ENCODE peak calls at places on chromosomes 4 and X, in five cellular contexts. U, N, K, D and Z are unnamed samples.

GRCh38 chr4:94453534-94453963 is 1.8 kb downstream of the PDLIM5 start:
- DNase-seq in D (no peak), K (peak), N (no peak), U (no peak), Z (no peak)

GRCh38 chr4:54658321-54659093 is 750 bp downstream of the KIT start:
- DNase-seq in N (peak), K (peak), D (peak), U (peak), Z (peak)

GRCh38 chrX:119410027-119410819 is 11.1 kb downstream of the SLC25A43 start:
- DNase-seq in K (no peak), D (no peak), N (peak), U (peak), Z (no peak)

GRCh38 chr4:101217353-101218031 is 129.8 kb downstream of the PPP3CA start:
- DNase-seq in D (no peak), U (no peak), N (no peak), K (peak), Z (no peak)

GRCh38 chr4:128830906-128831525 is 21.5 kb downstream of the JADE1 start:
- DNase-seq in D (no peak), K (peak), N (no peak), U (no peak), Z (no peak)

GRCh38 chrX:121308276-121308805 is 260.9 kb downstream of the GLUD2 start:
- DNase-seq in U (no peak), K (no peak), D (no peak), N (peak), Z (peak)

GRCh38 chrX:150966742-150967141 is 16.4 kb upstream of the HMGB3 start:
- DNase-seq in U (no peak), N (no peak), D (no peak), K (no peak), Z (no peak)

GRCh38 chr4:70722199-70722791 is 531 bp downstream of the RUFY3 start:
- DNase-seq in D (no peak), N (no peak), K (no peak), U (no peak), Z (no peak)

GRCh38 chr4:166198041-166198440 is 325.0 kb downstream of the TLL1 start:
- DNase-seq in D (no peak), K (no peak), N (no peak), U (no peak), Z (no peak)

GRCh38 chr4:147582386-147583077 is 34.7 kb upstream of the TMEM184C start:
- DNase-seq in N (no peak), D (no peak), U (no peak), K (no peak), Z (no peak)

GRCh38 chr4:128858875-128859696 is 49.6 kb downstream of the JADE1 start:
- DNase-seq in D (peak), N (no peak), K (no peak), U (no peak), Z (no peak)

GRCh38 chrX:20089845-20090244 is 26.9 kb downstream of the MAP7D2 start:
- DNase-seq in N (no peak), K (no peak), U (no peak), D (no peak), Z (no peak)

GRCh38 chr4:94489075-94489474 is 37.3 kb downstream of the PDLIM5 start:
- DNase-seq in D (no peak), U (no peak), K (no peak), N (no peak), Z (no peak)

GRCh38 chr4:151012836-151013235 is 2.2 kb downstream of the LRBA start:
- DNase-seq in D (no peak), N (peak), U (no peak), K (no peak), Z (no peak)

GRCh38 chrX:101682723-101683122 is 23.1 kb upstream of the ARMCX2 start:
- DNase-seq in D (no peak), N (no peak), U (no peak), K (peak), Z (no peak)

GRCh38 chrX:149611619-149612018 is 16.5 kb upstream of the HSFX2 start:
- DNase-seq in D (no peak), U (no peak), N (no peak), K (no peak), Z (no peak)

GRCh38 chr4:7224001-7224400 is 31.7 kb downstream of the SORCS2 start:
- DNase-seq in D (no peak), U (no peak), N (no peak), K (no peak), Z (no peak)

GRCh38 chr4:26619784-26620183 is 35.9 kb downstream of the TBC1D19 start:
- DNase-seq in U (no peak), D (no peak), K (no peak), N (no peak), Z (no peak)

GRCh38 chrX:139823806-139824205 is 109.0 kb downstream of the ATP11C start:
- DNase-seq in K (no peak), N (no peak), D (no peak), U (no peak), Z (no peak)

GRCh38 chr4:153465583-153465921 is 608 bp upstream of the TMEM131L start:
- DNase-seq in D (peak), N (peak), U (peak), K (peak), Z (peak)

GRCh38 chr4:56435748-56436442 is at the start of gene PAICS:
- DNase-seq in U (peak), K (peak), N (peak), D (peak), Z (peak)

GRCh38 chrX:40169193-40170086 is 71.7 kb upstream of the BCOR start:
- DNase-seq in K (peak), U (no peak), D (peak), N (peak), Z (peak)

GRCh38 chr4:141486375-141486997 is 149.9 kb upstream of the IL15 start:
- DNase-seq in D (no peak), U (no peak), K (no peak), N (no peak), Z (no peak)

GRCh38 chr4:165605811-165606210 is 227.0 kb downstream of the CPE start:
- DNase-seq in N (no peak), K (peak), D (no peak), U (no peak), Z (no peak)

GRCh38 chr4:108954880-108955279 is 192.0 kb upstream of the ETNPPL start:
- DNase-seq in D (no peak), U (no peak), N (no peak), K (no peak), Z (no peak)

GRCh38 chr4:38868055-38868965 is 704 bp downstream of the FAM114A1 start:
- DNase-seq in K (peak), N (no peak), D (peak), U (peak), Z (no peak)

GRCh38 chr4:141011799-141012377 is 121.4 kb downstream of the RNF150 start:
- DNase-seq in K (no peak), U (peak), N (no peak), D (peak), Z (no peak)

GRCh38 chrX:150032742-150033141 is 94.5 kb upstream of the EOLA2 start:
- DNase-seq in K (peak), N (no peak), D (no peak), U (no peak), Z (no peak)

GRCh38 chr4:56417396-56417795 is 18.0 kb downstream of the PPAT start:
- DNase-seq in D (no peak), K (no peak), U (no peak), N (no peak), Z (no peak)

GRCh38 chrX:64204701-64205440 is 637 bp downstream of the AMER1 start:
- DNase-seq in U (peak), D (peak), N (no peak), K (peak), Z (peak)

GRCh38 chrX:73855546-73855945 is 292.5 kb downstream of the CHIC1 start:
- DNase-seq in U (peak), K (peak), N (peak), D (peak), Z (peak)

GRCh38 chr4:88659061-88659889 is 38.4 kb downstream of the NAP1L5 start:
- DNase-seq in N (peak), D (peak), U (peak), K (peak), Z (peak)

GRCh38 chr4:149781150-149781549 is 34.5 kb downstream of the IQCM start:
- DNase-seq in U (no peak), N (peak), D (no peak), K (no peak), Z (peak)

DNA sequence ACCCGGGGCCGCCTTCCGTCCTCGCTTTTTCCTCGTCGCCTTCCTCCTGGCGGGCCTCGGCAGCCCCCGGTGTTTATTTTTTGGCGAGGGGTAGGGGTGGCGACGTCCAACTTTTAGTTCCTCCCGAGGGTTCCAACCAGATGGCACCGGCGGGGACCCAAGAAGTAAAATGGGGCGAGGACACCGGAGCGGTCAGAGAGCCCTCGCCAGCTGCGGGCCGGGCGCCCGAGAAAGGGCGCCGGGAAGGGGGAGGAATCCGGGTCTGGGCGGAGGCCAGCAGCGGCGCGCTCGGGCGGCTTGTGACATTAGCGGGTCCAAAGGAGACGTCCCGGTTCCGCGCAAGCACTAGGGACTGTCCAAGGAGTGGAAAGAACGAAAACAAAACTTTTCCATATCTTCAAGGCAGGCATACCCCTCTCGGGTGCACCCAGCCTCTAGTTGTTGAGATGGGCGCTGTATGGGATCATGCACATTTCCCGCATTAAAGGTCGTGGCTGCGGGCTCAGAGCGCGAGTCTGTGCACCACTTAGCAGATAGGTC is 691 bp upstream of the USP46 start:
- DNase-seq in D (peak), N (no peak), U (peak), K (peak), Z (peak)
- TF ChIP-seq POLR2A in D (no peak), N (no peak), U (no peak), K (no peak), Z (no peak)

GRCh38 chrX:28581522-28581921 is 5.7 kb upstream of the IL1RAPL1 start:
- DNase-seq in U (no peak), K (no peak), N (no peak), D (no peak), Z (no peak)

DNA sequence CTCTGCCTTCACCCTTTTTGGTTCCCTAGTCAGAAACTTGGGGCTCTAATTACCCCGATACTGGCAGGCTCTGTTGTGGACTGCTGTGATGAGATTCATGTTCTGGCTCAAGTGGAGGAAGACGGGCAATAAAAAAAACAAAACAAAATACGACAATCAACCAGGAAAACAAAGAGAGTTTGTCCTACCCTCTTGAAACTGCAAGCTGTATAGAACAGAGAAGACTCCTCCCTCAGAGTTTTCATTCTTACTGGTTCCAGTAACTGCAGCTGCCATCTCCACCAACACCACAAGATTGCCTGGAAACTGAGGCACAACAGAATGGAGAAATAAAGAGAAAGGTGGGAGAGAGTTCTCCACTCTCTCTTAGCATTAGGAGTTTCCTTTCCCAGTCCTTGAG is 11.1 kb upstream of the IL1RAPL1 start:
- DNase-seq in N (no peak), K (no peak), U (no peak), D (no peak), Z (no peak)
- H3K4me3 ChIP-seq in N (no peak), K (no peak), U (no peak), D (no peak), Z (no peak)

DNA sequence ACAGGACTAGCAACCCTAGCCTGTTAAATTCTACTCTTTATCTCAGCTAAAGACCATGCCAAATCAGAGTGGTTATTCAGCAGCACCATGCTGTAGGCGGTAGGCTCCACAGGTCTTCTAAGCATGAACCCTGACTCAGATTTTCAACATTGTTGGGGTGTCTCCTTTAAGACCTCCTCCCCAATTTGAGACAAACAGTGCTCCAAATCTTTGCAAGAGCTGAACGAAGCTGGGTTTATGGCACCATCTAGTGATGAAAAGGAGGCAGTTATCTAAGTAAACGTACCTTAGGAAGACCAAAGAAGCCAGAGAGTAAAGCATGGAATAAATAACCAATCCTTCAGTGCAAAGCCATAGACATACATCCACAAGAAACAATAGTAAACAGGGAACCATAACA is 334.5 kb upstream of the SLC7A11 start:
- DNase-seq in U (no peak), K (peak), D (no peak), N (peak), Z (peak)
- TF ChIP-seq CTCF in U (no peak), K (peak), D (no peak), N (peak), Z (peak)

DNA sequence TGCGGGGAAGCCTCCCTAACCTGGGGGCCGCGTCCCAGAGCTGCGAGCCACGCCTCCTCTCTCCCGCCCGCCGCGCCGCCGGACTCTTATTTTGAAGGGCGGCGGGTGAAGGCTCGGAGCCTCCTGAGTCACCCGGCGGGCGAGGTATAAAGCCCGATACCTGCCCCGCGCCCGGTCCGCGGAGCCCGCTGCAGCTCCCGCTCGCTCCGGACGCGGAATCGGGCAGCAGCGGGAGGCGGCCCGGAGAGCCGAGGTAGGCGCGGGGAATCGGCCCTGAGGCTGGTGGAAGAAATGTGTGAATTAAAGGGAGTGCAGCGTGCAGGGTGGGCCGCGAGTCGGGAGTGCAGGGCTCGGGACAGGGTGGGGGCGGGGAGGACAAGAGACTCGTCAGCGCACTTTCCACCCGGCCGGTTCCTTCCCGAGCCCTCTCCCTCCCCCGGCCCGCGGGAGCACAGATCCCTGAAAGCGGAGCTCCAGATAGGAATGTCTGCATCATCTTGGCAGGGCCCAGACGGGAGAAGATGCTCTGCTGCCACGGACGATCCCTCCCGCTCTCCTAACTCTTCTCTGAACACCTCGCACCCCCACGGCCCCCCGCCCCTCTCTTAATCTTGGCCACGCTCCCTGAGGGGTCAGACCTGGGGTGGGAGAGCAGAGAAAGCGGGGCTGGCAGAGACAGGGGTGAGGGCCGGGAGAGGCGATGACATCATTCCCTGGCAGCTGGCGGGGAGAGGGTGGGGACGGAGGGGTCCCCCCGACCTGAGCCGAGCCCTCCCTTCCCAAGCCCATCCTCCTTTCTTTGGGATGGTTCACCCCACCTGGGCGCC is 177.9 kb downstream of the CBR4 start:
- DNase-seq in K (peak), U (peak), D (peak), N (peak), Z (peak)
- TF ChIP-seq POLR2A in K (peak), U (peak), D (peak), N (peak), Z (no peak)

GRCh38 chr4:118968813-118969212 is 80.2 kb downstream of the SYNPO2 start:
- DNase-seq in U (no peak), D (no peak), K (no peak), N (no peak), Z (peak)
- H3K4me3 ChIP-seq in U (no peak), D (no peak), K (no peak), N (no peak), Z (no peak)

GRCh38 chrX:104309169-104309568 is 54.4 kb upstream of the ESX1 start:
- DNase-seq in D (no peak), K (no peak), U (no peak), N (no peak), Z (no peak)
- TF ChIP-seq CTCF in D (no peak), K (no peak), U (no peak), N (no peak), Z (no peak)

DNA sequence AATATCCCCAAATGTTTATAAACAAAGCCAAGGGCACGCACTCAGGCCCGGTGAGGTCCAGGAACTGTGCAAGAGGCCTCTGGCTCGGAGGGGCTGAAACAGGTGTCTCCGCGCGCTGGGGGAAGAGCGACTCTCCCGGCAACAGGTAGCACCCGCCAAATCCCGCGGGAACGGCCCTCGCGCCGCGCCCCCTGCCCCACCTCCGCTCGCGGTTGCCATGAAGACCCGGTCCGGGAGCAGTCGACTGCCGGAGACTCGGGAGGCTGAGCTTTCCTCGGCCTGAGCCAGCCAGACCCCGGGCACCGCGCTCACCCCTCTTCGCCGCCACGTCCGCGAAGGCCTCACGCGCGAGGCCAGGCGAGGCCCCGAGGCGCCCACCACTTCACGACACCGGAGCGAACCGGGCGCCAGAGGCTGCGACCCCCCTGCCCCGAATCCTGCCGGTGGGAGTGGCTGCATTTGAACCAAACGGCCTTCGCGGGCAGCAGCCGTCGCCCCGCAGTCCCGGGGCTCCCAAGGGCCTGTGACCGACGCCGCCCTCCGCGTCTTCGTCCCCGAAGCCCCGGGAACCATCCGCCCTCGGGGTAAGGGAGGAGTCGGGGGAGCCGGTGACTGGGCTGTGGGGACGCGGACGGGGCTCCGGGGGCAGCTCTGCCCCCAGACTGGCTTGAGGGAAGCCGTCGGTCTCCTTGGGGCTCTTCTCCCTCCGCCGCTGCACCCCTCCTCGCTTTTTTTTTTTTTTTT is at the start of gene NSUN7:
- DNase-seq in K (peak), N (no peak), U (peak), D (peak), Z (peak)
- TF ChIP-seq POLR2A in K (no peak), N (no peak), U (no peak), D (no peak), Z (no peak)

DNA sequence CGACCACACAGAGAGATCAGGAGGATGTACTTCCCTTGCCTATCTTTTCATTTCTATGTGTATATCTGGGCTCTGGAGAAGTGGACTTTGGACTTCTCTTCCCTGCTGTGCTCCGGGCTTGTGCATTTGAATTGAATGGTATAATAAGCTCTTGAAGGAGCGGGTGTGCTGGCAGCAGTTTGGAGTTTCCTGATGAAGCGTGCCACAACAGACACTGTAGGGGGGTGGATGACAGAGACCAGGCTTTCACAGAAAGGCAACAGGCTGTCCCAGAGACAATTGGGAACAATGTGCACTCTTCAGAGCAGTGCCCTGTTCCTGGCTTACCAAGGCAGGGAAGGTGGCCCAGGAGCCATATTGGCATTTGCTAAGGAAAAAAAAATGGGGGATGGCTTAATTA is 170.1 kb downstream of the FRMPD4 start:
- DNase-seq in D (no peak), N (no peak), K (no peak), U (no peak), Z (no peak)
- H3K4me3 ChIP-seq in D (no peak), N (no peak), K (no peak), U (no peak), Z (no peak)

GRCh38 chrX:110442631-110443030 is 84.0 kb downstream of the RTL9 start:
- DNase-seq in D (no peak), N (no peak), K (peak), U (no peak), Z (peak)
- TF ChIP-seq CTCF in D (no peak), N (no peak), K (peak), U (no peak), Z (peak)